ENCODE peak calls at places on chromosomes 11 and 22, in ten cellular contexts. One of them, this sample, is unnamed.

GRCh38 chr11:58391879-58392278 is 14.8 kb downstream of the OR5B3 start:
- DNase-seq in WERI-Rb-1: no peak
- DNase-seq in GM12878: no peak
- DNase-seq in PC-3: peak; percentile 93
- DNase-seq in HFF-Myc: no peak
- DNase-seq in spleen: no peak
- DNase-seq in CD8-positive, alpha-beta memory T cell: no peak
- DNase-seq in AG10803: peak; percentile 10
- DNase-seq in adrenal gland: no peak
- DNase-seq in OCI-LY7: no peak
- DNase-seq in this sample: no peak

GRCh38 chr11:122202951-122203456 is 87.0 kb upstream of the BLID start:
- DNase-seq in WERI-Rb-1: peak; percentile 48
- DNase-seq in GM12878: no peak
- DNase-seq in PC-3: peak; percentile 95
- DNase-seq in HFF-Myc: no peak
- DNase-seq in spleen: peak; percentile 84
- DNase-seq in CD8-positive, alpha-beta memory T cell: no peak
- DNase-seq in AG10803: peak; percentile 78
- DNase-seq in adrenal gland: peak; percentile 57
- DNase-seq in OCI-LY7: peak; percentile 30
- DNase-seq in this sample: no peak

GRCh38 chr11:64778473-64779298 is at the start of gene SF1:
- DNase-seq in WERI-Rb-1: peak; percentile 99
- DNase-seq in GM12878: peak; percentile 100
- DNase-seq in PC-3: peak; percentile 100
- DNase-seq in HFF-Myc: peak; percentile 99
- DNase-seq in spleen: peak; percentile 99
- DNase-seq in CD8-positive, alpha-beta memory T cell: peak; percentile 100
- DNase-seq in AG10803: peak; percentile 99
- DNase-seq in adrenal gland: peak; percentile 100
- DNase-seq in OCI-LY7: peak; percentile 100
- DNase-seq in this sample: peak; percentile 98

GRCh38 chr11:128481135-128481534 is 106.2 kb downstream of the ETS1 start:
- DNase-seq in WERI-Rb-1: no peak
- DNase-seq in GM12878: no peak
- DNase-seq in PC-3: no peak
- DNase-seq in HFF-Myc: no peak
- DNase-seq in spleen: no peak
- DNase-seq in CD8-positive, alpha-beta memory T cell: no peak
- DNase-seq in AG10803: peak; percentile 95
- DNase-seq in adrenal gland: no peak
- DNase-seq in OCI-LY7: no peak
- DNase-seq in this sample: peak; percentile 82

GRCh38 chr11:16799890-16800289 is 61.4 kb downstream of the C11orf58 start:
- DNase-seq in WERI-Rb-1: no peak
- DNase-seq in GM12878: no peak
- DNase-seq in PC-3: no peak
- DNase-seq in HFF-Myc: no peak
- DNase-seq in spleen: peak; percentile 13
- DNase-seq in CD8-positive, alpha-beta memory T cell: no peak
- DNase-seq in AG10803: no peak
- DNase-seq in adrenal gland: no peak
- DNase-seq in OCI-LY7: no peak
- DNase-seq in this sample: no peak

GRCh38 chr11:68661697-68662603 is 22.4 kb upstream of the GAL start:
- DNase-seq in WERI-Rb-1: no peak
- DNase-seq in GM12878: no peak
- DNase-seq in PC-3: no peak
- DNase-seq in HFF-Myc: no peak
- DNase-seq in spleen: peak; percentile 43
- DNase-seq in CD8-positive, alpha-beta memory T cell: peak; percentile 35
- DNase-seq in AG10803: no peak
- DNase-seq in adrenal gland: no peak
- DNase-seq in OCI-LY7: no peak
- DNase-seq in this sample: no peak

GRCh38 chr22:37549704-37550059 is 10.6 kb upstream of the CDC42EP1 start:
- DNase-seq in WERI-Rb-1: no peak
- DNase-seq in GM12878: no peak
- DNase-seq in PC-3: no peak
- DNase-seq in HFF-Myc: no peak
- DNase-seq in spleen: no peak
- DNase-seq in CD8-positive, alpha-beta memory T cell: no peak
- DNase-seq in AG10803: peak; percentile 72
- DNase-seq in adrenal gland: peak; percentile 87
- DNase-seq in OCI-LY7: no peak
- DNase-seq in this sample: no peak

GRCh38 chr22:47090591-47091240 is 328.3 kb downstream of the TBC1D22A start:
- DNase-seq in WERI-Rb-1: no peak
- DNase-seq in GM12878: no peak
- DNase-seq in PC-3: no peak
- DNase-seq in HFF-Myc: no peak
- DNase-seq in spleen: no peak
- DNase-seq in CD8-positive, alpha-beta memory T cell: no peak
- DNase-seq in AG10803: peak; percentile 74
- DNase-seq in adrenal gland: peak; percentile 25
- DNase-seq in OCI-LY7: no peak
- DNase-seq in this sample: no peak

GRCh38 chr11:11279956-11280689 is 72.9 kb downstream of the CSNK2A3 start:
- DNase-seq in WERI-Rb-1: no peak
- DNase-seq in GM12878: no peak
- DNase-seq in PC-3: peak; percentile 53
- DNase-seq in HFF-Myc: no peak
- DNase-seq in spleen: peak; percentile 44
- DNase-seq in CD8-positive, alpha-beta memory T cell: no peak
- DNase-seq in AG10803: no peak
- DNase-seq in adrenal gland: no peak
- DNase-seq in OCI-LY7: peak; percentile 43
- DNase-seq in this sample: no peak

GRCh38 chr11:11280826-11281225 is 72.2 kb downstream of the CSNK2A3 start:
- DNase-seq in WERI-Rb-1: no peak
- DNase-seq in GM12878: no peak
- DNase-seq in PC-3: no peak
- DNase-seq in HFF-Myc: no peak
- DNase-seq in spleen: no peak
- DNase-seq in CD8-positive, alpha-beta memory T cell: no peak
- DNase-seq in AG10803: no peak
- DNase-seq in adrenal gland: no peak
- DNase-seq in OCI-LY7: no peak
- DNase-seq in this sample: no peak

GRCh38 chr11:11284481-11284880 is 68.6 kb downstream of the CSNK2A3 start:
- DNase-seq in WERI-Rb-1: no peak
- DNase-seq in GM12878: no peak
- DNase-seq in PC-3: no peak
- DNase-seq in HFF-Myc: no peak
- DNase-seq in spleen: no peak
- DNase-seq in CD8-positive, alpha-beta memory T cell: no peak
- DNase-seq in AG10803: no peak
- DNase-seq in adrenal gland: no peak
- DNase-seq in OCI-LY7: no peak
- DNase-seq in this sample: no peak

DNA sequence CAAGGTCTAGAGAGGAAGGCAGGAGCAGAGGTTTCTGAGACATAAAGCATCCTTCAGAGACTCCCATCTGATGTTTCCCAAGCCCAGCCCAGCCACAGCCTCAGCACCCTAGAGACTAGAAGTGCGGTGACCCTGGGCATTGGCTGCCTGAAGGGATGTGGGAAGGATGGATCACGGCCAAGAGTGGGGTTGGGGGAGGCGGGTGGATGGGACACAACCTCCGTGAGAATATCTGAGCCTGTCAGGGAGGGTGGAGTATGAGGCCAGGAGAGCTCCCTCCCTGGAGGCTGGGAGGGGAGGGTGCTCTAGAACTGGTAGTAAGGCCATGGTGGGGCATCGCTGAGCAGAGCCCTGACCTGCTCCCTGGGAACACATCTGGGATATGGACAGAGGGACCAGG is 71.4 kb downstream of the CSNK2A3 start:
- DNase-seq in WERI-Rb-1: no peak
- DNase-seq in GM12878: no peak
- DNase-seq in PC-3: no peak
- DNase-seq in HFF-Myc: no peak
- DNase-seq in spleen: no peak
- DNase-seq in CD8-positive, alpha-beta memory T cell: no peak
- DNase-seq in AG10803: no peak
- DNase-seq in adrenal gland: no peak
- DNase-seq in OCI-LY7: no peak
- DNase-seq in this sample: no peak
- H3K4me3 ChIP-seq in WERI-Rb-1: no peak overlapping the region
- H3K4me3 ChIP-seq in GM12878: no peak overlapping the region
- H3K4me3 ChIP-seq in PC-3: no peak overlapping the region
- H3K4me3 ChIP-seq in HFF-Myc: no peak overlapping the region
- H3K4me3 ChIP-seq in spleen: no peak overlapping the region
- H3K4me3 ChIP-seq in CD8-positive, alpha-beta memory T cell: no peak overlapping the region
- H3K4me3 ChIP-seq in AG10803: no peak overlapping the region
- H3K4me3 ChIP-seq in adrenal gland: no peak overlapping the region
- H3K4me3 ChIP-seq in OCI-LY7: no peak overlapping the region
- H3K4me3 ChIP-seq in this sample: no peak overlapping the region

GRCh38 chr11:61528114-61528513 is 19.6 kb downstream of the LRRC10B start:
- DNase-seq in WERI-Rb-1: no peak
- DNase-seq in GM12878: no peak
- DNase-seq in PC-3: no peak
- DNase-seq in HFF-Myc: no peak
- DNase-seq in spleen: no peak
- DNase-seq in CD8-positive, alpha-beta memory T cell: no peak
- DNase-seq in AG10803: no peak
- DNase-seq in adrenal gland: no peak
- DNase-seq in OCI-LY7: no peak
- DNase-seq in this sample: no peak
- H3K4me3 ChIP-seq in WERI-Rb-1: no peak overlapping the region
- H3K4me3 ChIP-seq in GM12878: no peak overlapping the region
- H3K4me3 ChIP-seq in PC-3: no peak overlapping the region
- H3K4me3 ChIP-seq in HFF-Myc: no peak overlapping the region
- H3K4me3 ChIP-seq in spleen: no peak overlapping the region
- H3K4me3 ChIP-seq in CD8-positive, alpha-beta memory T cell: no peak overlapping the region
- H3K4me3 ChIP-seq in AG10803: no peak overlapping the region
- H3K4me3 ChIP-seq in adrenal gland: no peak overlapping the region
- H3K4me3 ChIP-seq in OCI-LY7: no peak overlapping the region
- H3K4me3 ChIP-seq in this sample: no peak overlapping the region

DNA sequence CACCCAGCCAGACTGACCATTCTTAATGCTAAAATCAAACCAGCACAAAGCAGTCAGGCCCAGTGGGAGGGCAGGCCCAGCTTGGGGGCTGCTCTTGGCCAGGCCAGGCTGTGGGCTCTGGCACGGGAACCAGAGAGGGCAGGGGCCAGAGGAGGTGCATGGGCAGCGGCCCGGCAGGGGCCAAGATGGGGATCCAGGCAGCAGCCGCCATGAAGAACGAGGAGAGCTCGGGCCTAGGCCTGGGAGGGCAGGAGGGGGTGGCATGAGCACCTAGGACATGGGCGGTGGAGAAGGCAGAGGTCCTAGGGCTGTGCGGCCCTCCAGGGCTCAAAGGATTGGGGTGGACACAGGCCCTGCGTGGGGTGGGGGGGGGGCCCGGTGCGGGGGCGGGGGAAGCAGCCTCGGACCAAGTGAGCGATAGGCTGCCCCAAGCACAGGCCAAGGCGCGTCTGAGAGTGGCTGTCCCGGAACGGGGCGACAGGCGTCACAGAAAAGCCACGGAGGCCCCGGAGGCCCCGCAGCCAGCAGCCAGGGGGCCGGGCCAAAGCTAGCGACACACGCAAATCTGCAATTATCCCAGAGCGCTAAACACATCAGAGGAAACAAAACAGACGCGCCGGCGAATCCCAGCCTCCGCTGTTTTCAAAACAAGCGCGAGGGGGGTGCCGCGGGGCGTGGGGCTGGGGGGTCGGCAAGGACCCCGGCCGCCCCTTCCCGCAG is 8.3 kb downstream of the PLXNB2 start:
- DNase-seq in WERI-Rb-1: no peak
- DNase-seq in GM12878: no peak
- DNase-seq in PC-3: no peak
- DNase-seq in HFF-Myc: no peak
- DNase-seq in spleen: no peak
- DNase-seq in CD8-positive, alpha-beta memory T cell: no peak
- DNase-seq in AG10803: peak; percentile 33
- DNase-seq in adrenal gland: no peak
- DNase-seq in OCI-LY7: no peak
- DNase-seq in this sample: no peak
- H3K4me3 ChIP-seq in WERI-Rb-1: no peak overlapping the region
- H3K4me3 ChIP-seq in GM12878: peak overlapping the region; percentile 47
- H3K4me3 ChIP-seq in PC-3: no peak overlapping the region
- H3K4me3 ChIP-seq in HFF-Myc: no peak overlapping the region
- H3K4me3 ChIP-seq in spleen: peak overlapping the region; percentile 30
- H3K4me3 ChIP-seq in CD8-positive, alpha-beta memory T cell: no peak overlapping the region
- H3K4me3 ChIP-seq in AG10803: no peak overlapping the region
- H3K4me3 ChIP-seq in adrenal gland: peak overlapping the region; percentile 29
- H3K4me3 ChIP-seq in OCI-LY7: peak overlapping the region; percentile 55
- H3K4me3 ChIP-seq in this sample: no peak overlapping the region

GRCh38 chr22:50482107-50483074 is 1.0 kb downstream of the ADM2 start:
- DNase-seq in WERI-Rb-1: no peak
- DNase-seq in GM12878: no peak
- DNase-seq in PC-3: no peak
- DNase-seq in HFF-Myc: no peak
- DNase-seq in spleen: peak; percentile 74
- DNase-seq in CD8-positive, alpha-beta memory T cell: no peak
- DNase-seq in AG10803: no peak
- DNase-seq in adrenal gland: no peak
- DNase-seq in OCI-LY7: no peak
- DNase-seq in this sample: no peak

GRCh38 chr22:50481440-50482106 is at the start of gene ADM2:
- DNase-seq in WERI-Rb-1: no peak
- DNase-seq in GM12878: no peak
- DNase-seq in PC-3: no peak
- DNase-seq in HFF-Myc: no peak
- DNase-seq in spleen: peak; percentile 93
- DNase-seq in CD8-positive, alpha-beta memory T cell: peak; percentile 79
- DNase-seq in AG10803: peak; percentile 49
- DNase-seq in adrenal gland: no peak
- DNase-seq in OCI-LY7: peak; percentile 55
- DNase-seq in this sample: no peak

GRCh38 chr22:50483977-50484853 is 2.4 kb upstream of the MIOX start:
- DNase-seq in WERI-Rb-1: no peak
- DNase-seq in GM12878: no peak
- DNase-seq in PC-3: no peak
- DNase-seq in HFF-Myc: no peak
- DNase-seq in spleen: no peak
- DNase-seq in CD8-positive, alpha-beta memory T cell: no peak
- DNase-seq in AG10803: no peak
- DNase-seq in adrenal gland: no peak
- DNase-seq in OCI-LY7: no peak
- DNase-seq in this sample: no peak

GRCh38 chr22:50483556-50483955 is 2.2 kb downstream of the ADM2 start:
- DNase-seq in WERI-Rb-1: no peak
- DNase-seq in GM12878: no peak
- DNase-seq in PC-3: no peak
- DNase-seq in HFF-Myc: no peak
- DNase-seq in spleen: no peak
- DNase-seq in CD8-positive, alpha-beta memory T cell: no peak
- DNase-seq in AG10803: no peak
- DNase-seq in adrenal gland: no peak
- DNase-seq in OCI-LY7: no peak
- DNase-seq in this sample: no peak

DNA sequence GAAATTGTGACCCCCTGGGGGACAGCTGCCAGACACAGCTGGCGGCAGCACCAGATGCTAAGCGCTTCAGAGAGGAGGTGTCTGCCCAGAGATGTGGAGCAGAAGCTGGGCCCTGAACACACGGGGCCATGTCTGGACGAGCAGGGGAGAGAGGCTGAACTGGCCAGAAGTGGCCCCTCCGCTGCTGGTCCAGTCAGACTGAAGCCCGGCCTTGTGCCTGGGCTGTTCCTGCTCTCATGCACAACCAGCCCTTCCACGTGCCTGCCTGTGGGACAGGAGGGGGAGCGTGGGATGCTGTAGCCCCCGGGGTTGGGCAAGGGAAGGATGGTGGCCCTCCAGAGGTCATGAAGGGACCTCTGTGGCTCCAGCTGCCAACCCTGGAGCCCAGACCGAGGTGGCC is 1.8 kb downstream of the ADM2 start:
- DNase-seq in WERI-Rb-1: no peak
- DNase-seq in GM12878: no peak
- DNase-seq in PC-3: no peak
- DNase-seq in HFF-Myc: no peak
- DNase-seq in spleen: no peak
- DNase-seq in CD8-positive, alpha-beta memory T cell: no peak
- DNase-seq in AG10803: no peak
- DNase-seq in adrenal gland: no peak
- DNase-seq in OCI-LY7: no peak
- DNase-seq in this sample: no peak
- H3K4me3 ChIP-seq in WERI-Rb-1: no peak overlapping the region
- H3K4me3 ChIP-seq in GM12878: no peak overlapping the region
- H3K4me3 ChIP-seq in PC-3: no peak overlapping the region
- H3K4me3 ChIP-seq in HFF-Myc: no peak overlapping the region
- H3K4me3 ChIP-seq in spleen: no peak overlapping the region
- H3K4me3 ChIP-seq in CD8-positive, alpha-beta memory T cell: no peak overlapping the region
- H3K4me3 ChIP-seq in AG10803: peak overlapping the region; percentile 87
- H3K4me3 ChIP-seq in adrenal gland: no peak overlapping the region
- H3K4me3 ChIP-seq in OCI-LY7: no peak overlapping the region
- H3K4me3 ChIP-seq in this sample: no peak overlapping the region

This sample was measured in skeletal muscle cell.